ENCODE peak calls at places on chromosomes 3 and 15, in four cellular contexts. S, L, X and T are unnamed samples.
A peak's percentile ranks its signal among the peaks of the same experiment; 100 is the strongest.

GRCh38 chr3:39917060-39917773 is 107.8 kb downstream of the MYRIP start:
- DNase-seq in X (no peak), L (no peak), S (no peak), T (no peak)

GRCh38 chr3:64289622-64290021 is 64.4 kb upstream of the PRICKLE2 start:
- DNase-seq in X (no peak), L (no peak), S (no peak), T (no peak)

GRCh38 chr15:31452595-31453557 is 126.2 kb downstream of the KLF13 start:
- DNase-seq in L (no peak), X (no peak), S (no peak), T (no peak)

GRCh38 chr3:129974451-129975331 is at the start of gene TRH:
- DNase-seq in S (no peak), L (no peak), X (no peak), T (no peak)

GRCh38 chr15:96330064-96330449 is 443 bp upstream of the NR2F2 start:
- DNase-seq in X (peak; percentile 81), S (peak; percentile 50), L (peak; percentile 92), T (no peak)

GRCh38 chr3:142597898-142598297 is 1.7 kb downstream of the PLS1 start:
- DNase-seq in X (no peak), S (no peak), L (no peak), T (no peak)

GRCh38 chr15:70327328-70328136 is 229.8 kb upstream of the TLE3 start:
- DNase-seq in X (no peak), S (no peak), L (no peak), T (no peak)

GRCh38 chr3:173711619-173712018 is 314.1 kb downstream of the NLGN1 start:
- DNase-seq in S (no peak), L (no peak), X (no peak), T (no peak)

GRCh38 chr3:64109438-64109837 is 86.1 kb upstream of the PSMD6 start:
- DNase-seq in L (peak; percentile 69), S (no peak), X (no peak), T (no peak)

GRCh38 chr3:9173445-9173844 is 76.0 kb downstream of the SRGAP3 start:
- DNase-seq in L (no peak), S (no peak), X (no peak), T (no peak)

GRCh38 chr15:62307551-62307950 is 142.5 kb upstream of the C2CD4B start:
- DNase-seq in X (no peak), L (no peak), S (no peak), T (no peak)

GRCh38 chr15:64895285-64896065 is 16.2 kb upstream of the ANKDD1A start:
- DNase-seq in X (no peak), L (no peak), S (no peak), T (peak; percentile 67)

GRCh38 chr3:129611812-129612349 is 5.4 kb upstream of the PLXND1 start:
- DNase-seq in X (no peak), L (no peak), S (no peak), T (no peak)

GRCh38 chr15:97867870-97868269 is 92.6 kb upstream of the ARRDC4 start:
- DNase-seq in L (no peak), S (no peak), X (no peak), T (no peak)

GRCh38 chr3:75781079-75781745 is 4.1 kb downstream of the ZNF717 start:
- DNase-seq in L (no peak), S (no peak), X (no peak), T (no peak)

GRCh38 chr15:27538325-27538724 is 560.8 kb downstream of the OCA2 start:
- DNase-seq in L (no peak), X (no peak), S (no peak), T (no peak)

GRCh38 chr3:39106281-39107055 is 959 bp downstream of the GORASP1 start:
- DNase-seq in S (no peak), X (no peak), L (no peak), T (peak; percentile 15)

GRCh38 chr3:159765025-159765859 is 223.4 kb upstream of the IL12A start:
- DNase-seq in S (peak; percentile 41), X (peak; percentile 78), L (peak; percentile 93), T (peak; percentile 63)

GRCh38 chr15:78507831-78508160 is 419 bp downstream of the HYKK start:
- DNase-seq in X (peak; percentile 53), S (no peak), L (peak; percentile 68), T (no peak)

GRCh38 chr3:45032113-45032512 is 6.0 kb downstream of the CLEC3B start:
- DNase-seq in S (no peak), X (no peak), L (no peak), T (no peak)
- H3K4me1 ChIP-seq in S (peaks cover 33% of the 10 kb centered on the region), X (no peaks in the 10 kb centered on the region), L (peaks cover 19% of the 10 kb centered on the region), T (peaks cover 16% of the 10 kb centered on the region)

GRCh38 chr3:181712505-181713299 is 977 bp downstream of the SOX2 start:
- DNase-seq in L (no peak), S (no peak), X (no peak), T (no peak)
- H3K4me3 ChIP-seq in L (peak overlapping the region; percentile 38), S (peak overlapping the region; percentile 47), X (peak overlapping the region; percentile 53), T (peak overlapping the region; percentile 34)

DNA sequence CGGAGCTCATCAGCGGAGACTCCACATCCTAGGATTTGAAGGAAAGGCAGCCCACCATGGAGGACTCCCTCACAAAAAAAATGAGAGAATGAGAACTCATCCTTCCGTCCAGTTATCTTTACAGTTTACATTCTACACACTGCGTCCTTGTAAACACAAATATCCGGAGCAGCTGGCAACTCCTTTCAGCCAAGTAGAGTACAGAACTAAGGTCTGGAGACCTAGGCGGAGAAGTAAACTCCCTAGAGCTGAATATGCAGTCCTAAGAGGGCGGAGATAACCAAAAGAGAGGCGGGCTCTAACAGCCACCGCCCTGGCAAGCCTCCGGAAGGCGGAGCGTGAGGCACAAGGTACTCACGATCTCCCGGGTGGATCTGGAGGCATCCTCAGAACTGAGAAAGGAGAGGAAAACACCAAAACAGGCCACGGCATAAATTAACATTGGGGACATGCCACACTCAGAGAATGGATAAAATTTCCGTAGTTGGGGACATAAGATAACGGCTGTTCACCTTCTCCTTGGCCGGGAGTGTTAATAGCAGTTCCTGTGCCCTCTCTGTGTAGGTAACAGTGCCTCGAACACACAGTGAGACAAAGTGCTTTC is 976 bp upstream of the SIN3A start:
- DNase-seq in X (peak; percentile 88), S (peak; percentile 90), L (peak; percentile 95), T (peak; percentile 79)
- TF ChIP-seq POLR2A in X (no peak), S (peak; percentile 15), L (peak; percentile 45), T (peak; percentile 50)

DNA sequence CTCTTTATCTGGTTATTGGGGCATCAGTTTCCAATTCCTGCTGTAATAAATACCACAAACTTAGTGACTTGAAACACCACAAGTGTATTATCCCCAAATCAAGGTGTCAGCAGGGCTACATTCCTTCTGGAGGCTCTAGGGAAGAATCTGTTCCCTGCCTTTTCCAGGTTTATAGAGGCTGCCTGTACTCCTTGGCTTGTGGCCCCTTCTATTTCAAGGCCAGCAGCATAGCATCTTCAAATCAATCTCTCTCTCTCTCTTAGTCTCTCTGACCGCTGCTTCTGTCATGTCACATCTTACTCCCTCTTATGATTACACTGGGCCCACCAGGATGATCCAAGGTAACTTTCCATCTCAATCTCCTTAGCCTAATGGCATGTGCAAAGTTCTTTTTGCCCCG is 44.9 kb upstream of the CA12 start:
- DNase-seq in L (no peak), S (no peak), X (no peak), T (no peak)
- H3K4me1 ChIP-seq in L (no peaks in the 10 kb centered on the region), S (no peaks in the 10 kb centered on the region), X (peaks cover 9% of the 10 kb centered on the region), T (no peaks in the 10 kb centered on the region)

GRCh38 chr15:40160021-40160420 is 848 bp upstream of the BUB1B start:
- DNase-seq in S (no peak), X (no peak), L (no peak), T (no peak)
- H3K4me3 ChIP-seq in S (no peak overlapping the region), X (no peak overlapping the region), L (no peak overlapping the region), T (no peak overlapping the region)

GRCh38 chr3:99967796-99968195 is 146.5 kb downstream of the FILIP1L start:
- DNase-seq in X (no peak), S (no peak), L (no peak), T (no peak)
- TF ChIP-seq POLR2A in X (no peak), S (no peak), L (no peak), T (no peak)

DNA sequence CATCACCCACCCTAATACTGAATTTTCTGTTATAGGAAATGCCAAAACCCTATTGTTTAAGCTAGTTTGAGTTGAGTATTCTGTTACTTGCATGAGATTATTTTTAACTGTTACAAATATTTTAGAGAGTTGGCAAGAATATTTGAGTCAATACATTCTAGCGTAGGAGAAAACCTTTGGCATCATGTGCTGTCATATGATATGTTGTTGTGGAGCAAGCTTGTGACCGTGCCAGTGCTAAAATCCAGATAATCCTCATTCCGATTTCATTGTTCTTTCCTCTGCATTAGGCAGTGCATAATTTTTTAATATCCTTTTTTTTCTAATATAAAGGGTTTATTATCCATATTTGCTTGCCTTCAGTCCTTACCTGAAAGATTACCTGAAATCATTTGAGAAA is 168.0 kb upstream of the GMNC start:
- DNase-seq in X (no peak), S (no peak), L (no peak), T (no peak)
- H3K4me1 ChIP-seq in X (no peaks in the 10 kb centered on the region), S (no peaks in the 10 kb centered on the region), L (no peaks in the 10 kb centered on the region), T (no peaks in the 10 kb centered on the region)